ENCODE peak calls at places on chromosomes 5 and 9, in four cellular contexts. One of them, this sample, is unnamed.

GRCh38 chr5:8633259-8633658 is 764.3 kb downstream of the MTRR start:
- DNase-seq in Calu3: no peak
- DNase-seq in stimulated activated CD8-positive, alpha-beta memory T cell treated with anti-CD3 and anti-CD28 coated beads, Interleukin-12 subunit alpha, Interleukin-12 subunit beta, amount 100 ng/mL, for 1 hour: no peak
- DNase-seq in endothelial cell: no peak
- DNase-seq in this sample: no peak

GRCh38 chr5:67272453-67273130 is 76.0 kb upstream of the CD180 start:
- DNase-seq in Calu3: no peak
- DNase-seq in stimulated activated CD8-positive, alpha-beta memory T cell treated with anti-CD3 and anti-CD28 coated beads, Interleukin-12 subunit alpha, Interleukin-12 subunit beta, amount 100 ng/mL, for 1 hour: no peak
- DNase-seq in endothelial cell: no peak
- DNase-seq in this sample: no peak

GRCh38 chr9:72485821-72486605 is 35.4 kb upstream of the TMC1 start:
- DNase-seq in Calu3: peak
- DNase-seq in stimulated activated CD8-positive, alpha-beta memory T cell treated with anti-CD3 and anti-CD28 coated beads, Interleukin-12 subunit alpha, Interleukin-12 subunit beta, amount 100 ng/mL, for 1 hour: no peak
- DNase-seq in endothelial cell: no peak
- DNase-seq in this sample: no peak

GRCh38 chr5:39970117-39970798 is 545.5 kb upstream of the DAB2 start:
- DNase-seq in Calu3: no peak
- DNase-seq in stimulated activated CD8-positive, alpha-beta memory T cell treated with anti-CD3 and anti-CD28 coated beads, Interleukin-12 subunit alpha, Interleukin-12 subunit beta, amount 100 ng/mL, for 1 hour: no peak
- DNase-seq in endothelial cell: no peak
- DNase-seq in this sample: no peak

GRCh38 chr5:180153099-180153498 is 55.9 kb downstream of the RASGEF1C start:
- DNase-seq in Calu3: no peak
- DNase-seq in stimulated activated CD8-positive, alpha-beta memory T cell treated with anti-CD3 and anti-CD28 coated beads, Interleukin-12 subunit alpha, Interleukin-12 subunit beta, amount 100 ng/mL, for 1 hour: no peak
- DNase-seq in endothelial cell: no peak
- DNase-seq in this sample: no peak

GRCh38 chr9:137670391-137671195 is 51.8 kb downstream of the EHMT1 start:
- DNase-seq in Calu3: peak
- DNase-seq in stimulated activated CD8-positive, alpha-beta memory T cell treated with anti-CD3 and anti-CD28 coated beads, Interleukin-12 subunit alpha, Interleukin-12 subunit beta, amount 100 ng/mL, for 1 hour: no peak
- DNase-seq in endothelial cell: no peak
- DNase-seq in this sample: no peak

GRCh38 chr9:89622933-89623861 is 18.4 kb downstream of the GADD45G start:
- DNase-seq in Calu3: no peak
- DNase-seq in stimulated activated CD8-positive, alpha-beta memory T cell treated with anti-CD3 and anti-CD28 coated beads, Interleukin-12 subunit alpha, Interleukin-12 subunit beta, amount 100 ng/mL, for 1 hour: no peak
- DNase-seq in endothelial cell: no peak
- DNase-seq in this sample: no peak

GRCh38 chr5:33258553-33258952 is 182.2 kb upstream of the TARS1 start:
- DNase-seq in Calu3: no peak
- DNase-seq in stimulated activated CD8-positive, alpha-beta memory T cell treated with anti-CD3 and anti-CD28 coated beads, Interleukin-12 subunit alpha, Interleukin-12 subunit beta, amount 100 ng/mL, for 1 hour: no peak
- DNase-seq in endothelial cell: no peak
- DNase-seq in this sample: no peak